ENCODE peak calls at places on chromosomes 3 and 15, in six cellular contexts. One of them, this sample, is unnamed.

GRCh38 chr3:112350181-112350825 is 17.3 kb downstream of the CD200 start:
- ATAC-seq in A549: no peak
- ATAC-seq in HepG2: no peak
- ATAC-seq in K562: no peak
- ATAC-seq in GM12878: no peak
- ATAC-seq in upper lobe of left lung: no peak
- ATAC-seq in this sample: no peak

GRCh38 chr15:28184166-28184565 is 85.1 kb upstream of the OCA2 start:
- ATAC-seq in A549: no peak
- ATAC-seq in HepG2: no peak
- ATAC-seq in K562: no peak
- ATAC-seq in GM12878: no peak
- ATAC-seq in upper lobe of left lung: no peak
- ATAC-seq in this sample: no peak

GRCh38 chr3:114496874-114497273 is 203.0 kb downstream of the TIGIT start:
- ATAC-seq in A549: peak; percentile 77
- ATAC-seq in HepG2: peak; percentile 92
- ATAC-seq in K562: no peak
- ATAC-seq in GM12878: no peak
- ATAC-seq in upper lobe of left lung: peak; percentile 70
- ATAC-seq in this sample: peak; percentile 83

GRCh38 chr3:119206611-119207511 is 33.5 kb downstream of the UPK1B start:
- ATAC-seq in A549: peak; percentile 82
- ATAC-seq in HepG2: peak; percentile 64
- ATAC-seq in K562: peak; percentile 74
- ATAC-seq in GM12878: peak; percentile 54
- ATAC-seq in upper lobe of left lung: no peak
- ATAC-seq in this sample: peak; percentile 16

GRCh38 chr15:47817825-47818681 is 100.7 kb downstream of the SEMA6D start:
- ATAC-seq in A549: no peak
- ATAC-seq in HepG2: no peak
- ATAC-seq in K562: no peak
- ATAC-seq in GM12878: no peak
- ATAC-seq in upper lobe of left lung: no peak
- ATAC-seq in this sample: no peak

GRCh38 chr15:44101944-44102343 is 93.1 kb downstream of the FRMD5 start:
- ATAC-seq in A549: no peak
- ATAC-seq in HepG2: no peak
- ATAC-seq in K562: no peak
- ATAC-seq in GM12878: no peak
- ATAC-seq in upper lobe of left lung: no peak
- ATAC-seq in this sample: no peak

GRCh38 chr15:63481105-63481810 is 23.1 kb upstream of the USP3 start:
- ATAC-seq in A549: peak; percentile 49
- ATAC-seq in HepG2: peak; percentile 15
- ATAC-seq in K562: no peak
- ATAC-seq in GM12878: peak; percentile 60
- ATAC-seq in upper lobe of left lung: no peak
- ATAC-seq in this sample: no peak

GRCh38 chr3:150760431-150761200 is 2.4 kb downstream of the SIAH2 start:
- ATAC-seq in A549: no peak
- ATAC-seq in HepG2: no peak
- ATAC-seq in K562: peak; percentile 7
- ATAC-seq in GM12878: peak; percentile 49
- ATAC-seq in upper lobe of left lung: no peak
- ATAC-seq in this sample: no peak

GRCh38 chr15:84765675-84766074 is 17.3 kb downstream of the ZNF592 start:
- ATAC-seq in A549: no peak
- ATAC-seq in HepG2: no peak
- ATAC-seq in K562: no peak
- ATAC-seq in GM12878: no peak
- ATAC-seq in upper lobe of left lung: no peak
- ATAC-seq in this sample: no peak

GRCh38 chr3:64666171-64666581 is 21.6 kb downstream of the ADAMTS9 start:
- ATAC-seq in A549: no peak
- ATAC-seq in HepG2: no peak
- ATAC-seq in K562: no peak
- ATAC-seq in GM12878: no peak
- ATAC-seq in upper lobe of left lung: no peak
- ATAC-seq in this sample: no peak

GRCh38 chr3:128665362-128666021 is 14.9 kb upstream of the RPN1 start:
- ATAC-seq in A549: peak; percentile 66
- ATAC-seq in HepG2: no peak
- ATAC-seq in K562: peak; percentile 67
- ATAC-seq in GM12878: no peak
- ATAC-seq in upper lobe of left lung: no peak
- ATAC-seq in this sample: no peak

GRCh38 chr3:33052671-33053070 is 44.3 kb downstream of the GLB1 start:
- ATAC-seq in A549: no peak
- ATAC-seq in HepG2: no peak
- ATAC-seq in K562: no peak
- ATAC-seq in GM12878: no peak
- ATAC-seq in upper lobe of left lung: no peak
- ATAC-seq in this sample: no peak

GRCh38 chr3:36763850-36764703 is at the start of gene DCLK3:
- ATAC-seq in A549: peak; percentile 44
- ATAC-seq in HepG2: no peak
- ATAC-seq in K562: peak; percentile 62
- ATAC-seq in GM12878: no peak
- ATAC-seq in upper lobe of left lung: peak; percentile 78
- ATAC-seq in this sample: no peak

GRCh38 chr3:66450389-66451022 is 50.3 kb downstream of the LRIG1 start:
- ATAC-seq in A549: no peak
- ATAC-seq in HepG2: no peak
- ATAC-seq in K562: no peak
- ATAC-seq in GM12878: no peak
- ATAC-seq in upper lobe of left lung: peak; percentile 71
- ATAC-seq in this sample: peak; percentile 51

GRCh38 chr15:58407366-58407765 is 24.4 kb upstream of the LIPC start:
- ATAC-seq in A549: no peak
- ATAC-seq in HepG2: no peak
- ATAC-seq in K562: no peak
- ATAC-seq in GM12878: no peak
- ATAC-seq in upper lobe of left lung: no peak
- ATAC-seq in this sample: no peak

GRCh38 chr15:71329041-71329440 is 213.8 kb downstream of the THSD4 start:
- ATAC-seq in A549: no peak
- ATAC-seq in HepG2: no peak
- ATAC-seq in K562: no peak
- ATAC-seq in GM12878: no peak
- ATAC-seq in upper lobe of left lung: peak; percentile 53
- ATAC-seq in this sample: peak; percentile 84

GRCh38 chr3:190340071-190340470 is 17.8 kb upstream of the CLDN1 start:
- ATAC-seq in A549: no peak
- ATAC-seq in HepG2: no peak
- ATAC-seq in K562: no peak
- ATAC-seq in GM12878: no peak
- ATAC-seq in upper lobe of left lung: no peak
- ATAC-seq in this sample: no peak

GRCh38 chr3:190338717-190339116 is 16.5 kb upstream of the CLDN1 start:
- ATAC-seq in A549: peak; percentile 43
- ATAC-seq in HepG2: peak; percentile 45
- ATAC-seq in K562: no peak
- ATAC-seq in GM12878: peak; percentile 52
- ATAC-seq in upper lobe of left lung: peak; percentile 39
- ATAC-seq in this sample: no peak

GRCh38 chr3:190333961-190334360 is 11.7 kb upstream of the CLDN1 start:
- ATAC-seq in A549: no peak
- ATAC-seq in HepG2: no peak
- ATAC-seq in K562: no peak
- ATAC-seq in GM12878: no peak
- ATAC-seq in upper lobe of left lung: no peak
- ATAC-seq in this sample: no peak

GRCh38 chr3:190336516-190337189 is 14.4 kb upstream of the CLDN1 start:
- ATAC-seq in A549: no peak
- ATAC-seq in HepG2: no peak
- ATAC-seq in K562: no peak
- ATAC-seq in GM12878: no peak
- ATAC-seq in upper lobe of left lung: no peak
- ATAC-seq in this sample: no peak

GRCh38 chr3:190339130-190339529 is 16.9 kb upstream of the CLDN1 start:
- ATAC-seq in A549: no peak
- ATAC-seq in HepG2: peak; percentile 78
- ATAC-seq in K562: no peak
- ATAC-seq in GM12878: peak; percentile 95
- ATAC-seq in upper lobe of left lung: peak; percentile 10
- ATAC-seq in this sample: no peak
- TF ChIP-seq CTCF in A549: peak; percentile 5
- TF ChIP-seq CTCF in HepG2: peak; percentile 28
- TF ChIP-seq CTCF in K562: no peak
- TF ChIP-seq CTCF in GM12878: peak; percentile 21
- TF ChIP-seq CTCF in upper lobe of left lung: peak; percentile 8
- TF ChIP-seq CTCF in this sample: no peak

GRCh38 chr3:57555738-57556458 is at the start of gene PDE12:
- ATAC-seq in A549: peak; percentile 97
- ATAC-seq in HepG2: peak; percentile 91
- ATAC-seq in K562: peak; percentile 91
- ATAC-seq in GM12878: peak; percentile 92
- ATAC-seq in upper lobe of left lung: peak; percentile 97
- ATAC-seq in this sample: peak; percentile 94
- TF ChIP-seq EP300 in A549: no peak
- TF ChIP-seq EP300 in HepG2: no peak
- TF ChIP-seq EP300 in K562: peak; percentile 98
- TF ChIP-seq EP300 in GM12878: peak; percentile 100
- TF ChIP-seq EP300 in upper lobe of left lung: no peak
- TF ChIP-seq EP300 in this sample: no peak

DNA sequence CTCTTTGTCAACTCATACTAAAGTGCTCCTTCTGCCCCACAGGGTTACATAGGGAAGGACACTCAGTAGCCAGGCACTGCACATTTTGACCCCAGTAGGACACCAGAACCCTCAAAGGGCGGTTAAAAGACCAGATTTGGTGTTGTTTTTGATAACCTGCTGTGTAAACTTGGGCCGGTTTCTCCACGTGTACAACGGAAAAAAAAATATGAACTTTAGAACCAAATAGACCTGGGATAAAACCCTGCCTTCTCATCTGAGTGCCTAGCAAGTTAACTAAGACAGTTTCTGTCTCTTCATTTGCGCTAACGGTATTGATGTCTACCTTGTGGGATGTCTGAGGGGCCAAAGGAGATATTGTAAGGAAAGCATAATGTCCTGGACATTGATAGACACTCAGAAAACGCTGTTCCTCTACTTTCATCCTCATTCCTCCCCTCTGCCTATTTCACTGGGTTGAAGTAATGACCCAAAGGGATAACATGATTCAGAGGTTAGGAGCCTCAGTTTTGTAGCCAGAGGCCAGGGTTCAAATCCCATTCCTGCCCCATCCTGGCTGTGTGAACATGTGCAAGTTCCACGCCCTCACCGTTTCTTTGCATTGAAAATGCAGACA is 155.9 kb upstream of the LPP start:
- ATAC-seq in A549: no peak
- ATAC-seq in HepG2: peak; percentile 64
- ATAC-seq in K562: no peak
- ATAC-seq in GM12878: no peak
- ATAC-seq in upper lobe of left lung: no peak
- ATAC-seq in this sample: no peak
- TF ChIP-seq CTCF in A549: no peak
- TF ChIP-seq CTCF in HepG2: no peak
- TF ChIP-seq CTCF in K562: no peak
- TF ChIP-seq CTCF in GM12878: no peak
- TF ChIP-seq CTCF in upper lobe of left lung: no peak
- TF ChIP-seq CTCF in this sample: no peak

DNA sequence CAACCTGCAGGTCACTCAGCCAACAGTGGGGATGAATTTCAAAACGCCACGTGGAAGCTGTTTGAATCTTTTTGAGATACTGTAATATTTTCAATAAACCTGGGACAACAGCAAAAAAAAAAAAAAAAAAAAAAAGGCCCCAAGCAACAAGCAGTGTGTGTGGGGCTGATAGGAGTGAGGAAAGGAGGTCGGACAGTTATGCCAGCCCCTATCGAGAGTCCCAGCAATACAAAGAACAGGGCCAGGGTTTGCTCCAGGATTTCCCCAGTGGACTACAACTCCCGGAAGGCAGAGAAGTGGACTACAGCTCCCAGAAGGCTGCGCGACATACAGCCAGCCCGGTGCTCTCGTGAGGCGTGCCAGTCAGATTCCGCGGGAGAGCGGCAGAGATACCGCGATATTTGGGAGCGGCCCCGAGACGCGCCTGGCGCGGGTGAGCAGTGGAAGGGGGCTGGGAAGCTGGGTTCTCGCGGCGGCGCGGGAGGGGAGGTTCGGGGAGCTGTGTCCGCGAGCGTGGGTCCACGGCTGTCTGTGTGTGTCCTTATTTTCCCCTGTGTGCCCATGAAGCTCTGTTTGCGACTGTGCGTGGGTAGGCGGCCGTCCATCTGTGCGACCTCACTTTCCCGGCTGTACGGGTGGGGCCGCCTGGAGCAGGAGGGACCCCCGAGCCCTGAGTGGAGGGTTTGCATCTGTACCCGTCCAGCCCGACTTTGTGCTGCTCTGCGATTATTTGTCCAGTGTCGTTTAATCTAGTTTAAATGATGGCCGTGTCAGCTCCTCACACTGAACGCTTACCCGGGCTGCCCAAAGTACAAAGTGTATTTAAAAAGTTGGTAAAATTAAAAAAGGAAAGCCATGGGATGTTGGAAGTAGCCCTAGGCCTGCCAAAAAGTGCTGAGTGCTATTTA is at the start of gene PPCDC:
- ATAC-seq in A549: peak; percentile 98
- ATAC-seq in HepG2: peak; percentile 98
- ATAC-seq in K562: peak; percentile 98
- ATAC-seq in GM12878: peak; percentile 99
- ATAC-seq in upper lobe of left lung: peak; percentile 99
- ATAC-seq in this sample: peak; percentile 99
- TF ChIP-seq EP300 in A549: no peak
- TF ChIP-seq EP300 in HepG2: no peak
- TF ChIP-seq EP300 in K562: peak; percentile 57
- TF ChIP-seq EP300 in GM12878: no peak
- TF ChIP-seq EP300 in upper lobe of left lung: no peak
- TF ChIP-seq EP300 in this sample: no peak

GRCh38 chr3:108320746-108321350 is 24.5 kb downstream of the HHLA2 start:
- ATAC-seq in A549: no peak
- ATAC-seq in HepG2: no peak
- ATAC-seq in K562: no peak
- ATAC-seq in GM12878: no peak
- ATAC-seq in upper lobe of left lung: no peak
- ATAC-seq in this sample: no peak

GRCh38 chr3:108319428-108320053 is 23.2 kb downstream of the HHLA2 start:
- ATAC-seq in A549: no peak
- ATAC-seq in HepG2: no peak
- ATAC-seq in K562: no peak
- ATAC-seq in GM12878: no peak
- ATAC-seq in upper lobe of left lung: no peak
- ATAC-seq in this sample: no peak

GRCh38 chr3:108324177-108324576 is 27.8 kb downstream of the HHLA2 start:
- ATAC-seq in A549: no peak
- ATAC-seq in HepG2: no peak
- ATAC-seq in K562: no peak
- ATAC-seq in GM12878: no peak
- ATAC-seq in upper lobe of left lung: no peak
- ATAC-seq in this sample: no peak

GRCh38 chr3:108327168-108327567 is 30.8 kb downstream of the HHLA2 start:
- ATAC-seq in A549: no peak
- ATAC-seq in HepG2: no peak
- ATAC-seq in K562: no peak
- ATAC-seq in GM12878: no peak
- ATAC-seq in upper lobe of left lung: no peak
- ATAC-seq in this sample: no peak

GRCh38 chr3:108322352-108322751 is 26.0 kb downstream of the HHLA2 start:
- ATAC-seq in A549: no peak
- ATAC-seq in HepG2: no peak
- ATAC-seq in K562: no peak
- ATAC-seq in GM12878: peak; percentile 35
- ATAC-seq in upper lobe of left lung: no peak
- ATAC-seq in this sample: no peak
- TF ChIP-seq CTCF in A549: no peak
- TF ChIP-seq CTCF in HepG2: peak; percentile 24
- TF ChIP-seq CTCF in K562: peak; percentile 22
- TF ChIP-seq CTCF in GM12878: no peak
- TF ChIP-seq CTCF in upper lobe of left lung: no peak
- TF ChIP-seq CTCF in this sample: no peak

This sample was measured in gastroesophageal sphincter.